ENCODE peak calls at places on chromosomes 13 and 19, in five cellular contexts. C is cardiac fibroblast, V is endodermal cell, I is AG10803, E is upper lobe of right lung. N is an unnamed sample.

GRCh38 chr19:7242601-7243258 is 51.5 kb downstream of the INSR start:
- DNase-seq in C (peak; percentile 94), V (no peak), I (peak; percentile 89), E (no peak), N (peak; percentile 94)

GRCh38 chr13:22095794-22096193 is 424.9 kb downstream of the FGF9 start:
- DNase-seq in C (no peak), V (no peak), I (no peak), E (no peak), N (no peak)

GRCh38 chr19:16325671-16326400 is 1.2 kb downstream of the KLF2 start:
- DNase-seq in C (peak; percentile 40), V (peak; percentile 92), I (peak; percentile 35), E (peak; percentile 76), N (no peak)

GRCh38 chr19:6213696-6214585 is 65.8 kb downstream of the MLLT1 start:
- DNase-seq in C (no peak), V (no peak), I (no peak), E (peak; percentile 56), N (no peak)

GRCh38 chr13:77330009-77330471 is 3.1 kb upstream of the MYCBP2 start:
- DNase-seq in C (no peak), V (no peak), I (no peak), E (no peak), N (no peak)

GRCh38 chr13:91564422-91564821 is 166.0 kb downstream of the GPC5 start:
- DNase-seq in C (no peak), V (no peak), I (no peak), E (no peak), N (no peak)

GRCh38 chr13:112254061-112254818 is 121.9 kb upstream of the SPACA7 start:
- DNase-seq in C (no peak), V (no peak), I (no peak), E (no peak), N (no peak)

GRCh38 chr19:47037766-47038165 is 10.7 kb downstream of the TMEM160 start:
- DNase-seq in C (no peak), V (no peak), I (no peak), E (no peak), N (no peak)

GRCh38 chr13:112117955-112118302 is 51.0 kb downstream of the SOX1 start:
- DNase-seq in C (no peak), V (no peak), I (no peak), E (no peak), N (no peak)

GRCh38 chr13:50357586-50358118 is 342.4 kb downstream of the KCNRG start:
- DNase-seq in C (peak; percentile 88), V (no peak), I (peak; percentile 76), E (no peak), N (peak; percentile 92)

GRCh38 chr19:29446331-29446730 is 79.5 kb upstream of the VSTM2B start:
- DNase-seq in C (no peak), V (no peak), I (no peak), E (no peak), N (no peak)

GRCh38 chr13:42878721-42879120 is 97.3 kb downstream of the FAM216B start:
- DNase-seq in C (peak; percentile 46), V (no peak), I (peak; percentile 41), E (no peak), N (peak; percentile 65)

GRCh38 chr13:19618925-19619324 is 14.5 kb upstream of the MPHOSPH8 start:
- DNase-seq in C (peak; percentile 57), V (peak; percentile 75), I (peak; percentile 43), E (no peak), N (peak; percentile 58)

GRCh38 chr13:76336889-76337844 is 549.0 kb downstream of the KCTD12 start:
- DNase-seq in C (no peak), V (no peak), I (no peak), E (no peak), N (no peak)

DNA sequence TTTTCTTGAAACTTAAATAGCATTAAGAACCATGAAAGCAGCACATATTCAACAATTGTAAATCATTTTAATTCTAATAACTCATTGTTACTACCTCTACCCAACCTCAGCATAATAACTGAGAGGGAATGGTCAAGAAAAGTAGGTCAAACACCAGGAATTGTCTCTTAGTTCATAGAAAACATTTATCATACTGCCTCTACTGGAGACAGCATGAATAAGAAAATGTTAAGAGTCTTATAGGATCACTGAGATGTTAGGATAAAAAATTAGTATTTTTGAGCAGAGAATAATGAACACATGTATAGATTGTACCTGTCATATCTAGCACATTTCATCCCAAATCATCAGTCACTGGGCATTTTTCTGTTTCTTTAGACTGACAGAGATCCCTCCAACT is 515.3 kb downstream of the PCDH9 start:
- DNase-seq in C (peak; percentile 12), V (no peak), I (no peak), E (no peak), N (no peak)
- TF ChIP-seq CTCF in C (no peak), V (peak; percentile 58), I (no peak), E (no peak), N (peak; percentile 22)

DNA sequence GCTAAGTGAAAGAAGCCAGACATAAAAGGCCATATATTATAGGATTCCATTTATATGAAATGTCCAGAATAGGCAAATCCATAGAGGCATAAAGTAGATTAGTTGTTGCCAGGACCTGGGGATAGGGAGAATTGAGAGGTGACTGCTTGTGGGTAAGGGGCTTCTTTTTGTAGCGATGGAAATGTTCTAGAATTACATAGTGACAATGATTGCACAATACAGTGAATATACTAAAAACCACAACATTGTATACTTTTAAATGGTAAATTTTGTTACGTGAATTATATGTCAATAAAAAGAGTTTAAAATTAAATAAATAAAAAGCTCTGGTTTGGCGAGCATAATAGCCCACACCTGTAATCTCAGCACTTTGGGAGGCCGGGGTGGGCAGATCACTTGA is 486.8 kb downstream of the KLF12 start:
- DNase-seq in C (no peak), V (no peak), I (no peak), E (no peak), N (no peak)
- H3K4me3 ChIP-seq in C (no peak overlapping the region), V (no peak overlapping the region), I (no peak overlapping the region), E (no peak overlapping the region), N (no peak overlapping the region)

DNA sequence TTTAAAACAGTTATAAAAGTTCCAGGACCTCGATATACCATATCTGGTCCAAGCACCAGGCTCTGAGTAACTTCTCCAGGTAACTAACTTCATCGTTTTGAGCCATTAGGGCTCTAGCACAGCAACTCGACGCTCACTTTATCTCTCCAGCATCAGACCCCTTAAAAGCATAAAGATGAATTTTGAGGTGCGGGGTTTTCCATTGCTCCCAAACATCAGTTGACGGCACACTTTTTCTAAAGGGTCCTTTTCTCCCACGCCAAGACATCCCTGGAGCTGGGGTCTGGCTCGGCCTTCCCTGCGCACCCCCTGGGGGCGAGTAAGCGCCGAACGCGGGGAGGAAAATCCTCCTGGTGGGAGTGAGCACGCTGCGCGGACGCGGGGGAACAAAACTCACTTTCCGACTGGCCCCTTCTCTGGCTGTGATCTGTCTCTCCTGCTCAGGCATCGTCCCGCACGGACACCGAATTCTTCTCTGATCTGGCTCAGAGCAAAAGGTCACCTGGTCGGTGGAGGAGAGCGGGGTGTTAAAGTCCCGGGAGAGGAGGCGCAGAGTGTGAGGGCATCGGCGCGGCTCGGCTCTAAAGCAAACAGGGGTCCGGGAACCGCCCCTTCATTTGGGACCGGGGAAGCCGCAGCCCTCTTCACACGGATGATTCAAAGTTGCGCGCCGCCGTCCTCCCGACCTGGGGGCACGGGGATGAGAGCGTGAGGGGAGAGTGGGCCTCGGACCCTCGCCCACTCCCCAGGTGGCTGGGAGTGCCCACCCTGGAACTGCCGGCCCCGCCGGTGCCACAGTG is at the start of gene ATP7B:
- DNase-seq in C (no peak), V (peak; percentile 85), I (no peak), E (no peak), N (no peak)
- TF ChIP-seq CTCF in C (peak; percentile 22), V (peak; percentile 49), I (peak; percentile 25), E (no peak), N (peak; percentile 16)

GRCh38 chr19:35529241-35530218 is 1.4 kb upstream of the SBSN start:
- DNase-seq in C (no peak), V (no peak), I (no peak), E (no peak), N (no peak)

GRCh38 chr19:35531291-35531690 is 2.0 kb upstream of the GAPDHS start:
- DNase-seq in C (no peak), V (peak; percentile 65), I (no peak), E (no peak), N (no peak)

GRCh38 chr19:35534803-35535480 is 1.7 kb downstream of the GAPDHS start:
- DNase-seq in C (no peak), V (no peak), I (no peak), E (no peak), N (no peak)

GRCh38 chr19:35533201-35533821 is at the start of gene GAPDHS:
- DNase-seq in C (no peak), V (no peak), I (no peak), E (no peak), N (no peak)

GRCh38 chr19:35533822-35534521 is 716 bp downstream of the GAPDHS start:
- DNase-seq in C (peak; percentile 32), V (peak; percentile 79), I (peak; percentile 48), E (peak; percentile 78), N (peak; percentile 41)
- H3K4me3 ChIP-seq in C (no peak overlapping the region), V (no peak overlapping the region), I (no peak overlapping the region), E (no peak overlapping the region), N (no peak overlapping the region)

GRCh38 chr19:10819124-10820060 is 16.6 kb downstream of the TMED1 start:
- DNase-seq in C (no peak), V (no peak), I (no peak), E (no peak), N (no peak)

GRCh38 chr19:10817291-10818038 is 18.5 kb downstream of the TMED1 start:
- DNase-seq in C (peak; percentile 86), V (peak; percentile 46), I (peak; percentile 99), E (no peak), N (peak; percentile 98)

GRCh38 chr19:10818306-10819123 is 17.5 kb downstream of the TMED1 start:
- DNase-seq in C (no peak), V (peak; percentile 35), I (peak; percentile 36), E (no peak), N (no peak)

GRCh38 chr19:10816691-10817090 is 19.3 kb downstream of the TMED1 start:
- DNase-seq in C (no peak), V (peak; percentile 24), I (no peak), E (no peak), N (no peak)

DNA sequence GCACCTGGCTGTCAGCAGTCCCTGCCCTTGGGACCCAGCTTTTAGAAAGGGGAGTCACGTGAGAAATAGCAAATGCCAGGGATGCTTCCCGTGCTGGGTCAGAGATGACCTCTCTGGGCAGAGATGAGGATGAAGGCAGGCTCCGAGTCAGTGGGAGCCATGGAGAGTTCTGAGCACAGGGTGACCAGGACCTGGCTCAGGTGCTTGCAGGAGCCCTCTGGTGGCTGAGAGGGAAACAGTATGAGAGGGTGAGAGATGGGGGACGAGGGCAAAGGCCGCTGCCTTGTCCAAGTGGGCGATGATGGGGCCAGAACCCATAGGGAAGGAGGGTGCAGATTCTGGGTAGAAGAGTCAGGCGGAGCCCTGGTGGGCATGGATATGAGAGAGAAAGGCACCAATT is 15.8 kb downstream of the TMED1 start:
- DNase-seq in C (peak; percentile 21), V (peak; percentile 63), I (no peak), E (no peak), N (no peak)
- TF ChIP-seq CTCF in C (peak; percentile 29), V (peak; percentile 68), I (peak; percentile 18), E (no peak), N (peak; percentile 34)

N was measured in fibroblast of mammary gland.